ENCODE peak calls at places on chromosomes 12 and 14, in seven cellular contexts. O, P, F, N, C, R and W are unnamed samples.

GRCh38 chr12:18146375-18146774 is 56.4 kb upstream of the RERGL start:
- DNase-seq in F (no peak), R (peak; percentile 73), O (no peak), P (no peak), C (no peak), N (no peak), W (no peak)

GRCh38 chr14:69943084-69943797 is 64.0 kb downstream of the SMOC1 start:
- DNase-seq in C (no peak), N (no peak), P (no peak), O (no peak), F (no peak), R (no peak), W (no peak)

GRCh38 chr12:105319691-105320209 is 10.7 kb upstream of the C12orf75 start:
- DNase-seq in P (no peak), R (no peak), O (no peak), N (no peak), F (no peak), C (no peak), W (no peak)

GRCh38 chr12:29519585-29520182 is 22.2 kb upstream of the OVCH1 start:
- DNase-seq in N (peak; percentile 4), R (peak; percentile 79), O (peak; percentile 18), F (no peak), P (no peak), C (no peak), W (no peak)

GRCh38 chr12:100991059-100991562 is 196.5 kb downstream of the ANO4 start:
- DNase-seq in O (no peak), C (no peak), P (no peak), N (no peak), F (no peak), R (no peak), W (no peak)

GRCh38 chr12:130344529-130344928 is 6.8 kb downstream of the PIWIL1 start:
- DNase-seq in C (no peak), R (no peak), F (no peak), N (no peak), P (no peak), O (no peak), W (no peak)

GRCh38 chr12:121610239-121611149 is 15.8 kb upstream of the ORAI1 start:
- DNase-seq in R (peak; percentile 58), C (no peak), N (no peak), P (no peak), O (no peak), F (no peak), W (no peak)

GRCh38 chr12:29428630-29429029 is 47.7 kb upstream of the ERGIC2 start:
- DNase-seq in R (peak; percentile 88), O (no peak), P (no peak), F (no peak), C (no peak), N (peak; percentile 38), W (peak; percentile 66)

GRCh38 chr12:2682301-2683282 is 112.2 kb upstream of the FKBP4 start:
- DNase-seq in C (no peak), F (peak; percentile 28), R (peak; percentile 59), N (no peak), O (no peak), P (peak; percentile 28), W (no peak)

GRCh38 chr12:31951008-31951407 is 8.2 kb upstream of the RESF1 start:
- DNase-seq in R (no peak), P (no peak), O (no peak), F (no peak), N (no peak), C (no peak), W (no peak)

GRCh38 chr14:68230941-68231717 is 411.6 kb downstream of the RAD51B start:
- DNase-seq in F (no peak), P (no peak), O (no peak), R (peak; percentile 46), N (no peak), C (no peak), W (no peak)
- H3K27ac ChIP-seq in F (no peak overlapping the region), P (no peak overlapping the region), O (no peak overlapping the region), R (no peak overlapping the region), N (peak overlapping the region; percentile 85), C (peak overlapping the region; percentile 70), W (peak overlapping the region; percentile 72)

DNA sequence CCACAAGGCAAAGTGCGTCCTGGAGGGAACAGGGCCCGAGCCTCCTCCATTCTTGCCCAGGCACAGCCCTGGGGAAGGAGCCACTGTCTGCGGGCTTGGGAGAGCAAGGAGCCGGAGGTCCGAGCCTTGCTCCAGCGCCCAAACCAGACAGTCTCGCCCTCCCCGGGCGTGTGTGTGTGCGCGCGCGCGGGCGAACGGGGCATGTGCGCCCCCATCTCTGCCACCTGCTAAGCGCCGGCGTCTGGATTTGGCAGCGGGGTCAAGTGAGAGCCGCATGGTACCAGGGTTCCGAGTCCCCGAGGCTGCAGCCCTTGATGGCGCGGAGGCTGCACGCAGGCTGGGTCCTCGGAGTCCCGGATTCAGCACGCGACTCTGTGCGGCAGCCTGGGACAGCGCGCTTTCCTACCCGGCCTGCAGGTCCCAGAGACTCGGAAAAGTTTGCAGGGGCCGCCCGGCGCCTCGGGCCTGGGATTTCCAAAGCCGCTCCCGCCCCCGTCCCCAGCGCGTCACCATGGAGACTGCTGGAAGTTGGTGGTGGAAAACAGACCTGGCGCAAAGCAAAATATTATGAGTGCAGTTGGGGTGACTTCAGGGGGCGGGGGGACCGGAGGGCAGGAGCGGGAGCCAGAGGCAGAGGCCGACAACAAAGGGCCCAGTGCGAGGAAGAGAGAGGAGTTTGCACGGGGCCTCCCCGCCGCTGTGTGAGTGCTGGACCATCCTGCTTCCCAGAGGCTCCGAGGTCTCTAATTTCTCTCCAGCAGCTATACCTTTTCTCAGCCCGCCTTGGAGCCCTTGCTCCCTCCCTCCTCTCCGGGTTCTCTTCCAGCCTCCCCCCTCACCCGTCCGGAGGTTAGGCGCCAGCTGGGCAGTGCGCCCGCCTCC is 4.2 kb downstream of the RFX4 start:
- DNase-seq in O (no peak), F (no peak), C (no peak), R (no peak), P (no peak), N (no peak), W (no peak)
- H3K27ac ChIP-seq in O (no peak overlapping the region), F (no peak overlapping the region), C (no peak overlapping the region), R (no peak overlapping the region), P (no peak overlapping the region), N (no peak overlapping the region), W (no peak overlapping the region)

GRCh38 chr14:101865288-101865687 is 99.1 kb upstream of the DYNC1H1 start:
- DNase-seq in F (no peak), N (no peak), O (no peak), P (no peak), C (no peak), R (no peak), W (no peak)
- H3K27ac ChIP-seq in F (peak overlapping the region; percentile 37), N (no peak overlapping the region), O (no peak overlapping the region), P (no peak overlapping the region), C (peak overlapping the region; percentile 16), R (no peak overlapping the region), W (no peak overlapping the region)

GRCh38 chr12:71958056-71958455 is 19.4 kb downstream of the TPH2 start:
- DNase-seq in N (no peak), P (no peak), R (no peak), C (no peak), O (no peak), F (no peak), W (no peak)
- H3K27ac ChIP-seq in N (no peak overlapping the region), P (no peak overlapping the region), R (no peak overlapping the region), C (no peak overlapping the region), O (no peak overlapping the region), F (no peak overlapping the region), W (no peak overlapping the region)